ENCODE peak calls at places on chromosomes 7 and 10, in nine cellular contexts. B is dorsolateral prefrontal cortex; P is activated T-cell treated with anti-CD3 and anti-CD28 coated beads, Interleukin-2, amount 50 U/mL, for 72 hours; D is brain microvascular endothelial cell; X is activated T-helper 1 cell treated with anti-CD3 and anti-CD28 coated beads, Interleukin-2, amount 50 U/mL, for 16 hours; N is nucleus accumbens; O is stimulated activated CD8-positive, alpha-beta memory T cell treated with anti-CD3 and anti-CD28 coated beads, Interleukin-2, amount 100 ng/mL, for 1 hour; E is NCI-H345; W is ELR. I is an unnamed sample.

GRCh38 chr7:84091318-84091717 is 103.3 kb downstream of the SEMA3A start:
- DNase-seq in O (no peak), N (no peak), B (no peak), X (no peak), D (no peak), P (no peak), E (no peak), W (no peak), I (no peak)

GRCh38 chr7:106050002-106050742 is 61.9 kb downstream of the SYPL1 start:
- DNase-seq in N (no peak), B (no peak), P (no peak), W (peak; percentile 51), X (no peak), D (peak; percentile 6), E (no peak), O (no peak), I (no peak)

GRCh38 chr10:101895781-101896180 is 52.2 kb upstream of the KCNIP2 start:
- DNase-seq in X (no peak), B (no peak), D (no peak), W (no peak), E (no peak), O (no peak), P (no peak), N (no peak), I (no peak)

GRCh38 chr10:12613144-12613543 is 263.8 kb downstream of the CAMK1D start:
- DNase-seq in X (no peak), W (no peak), B (no peak), O (no peak), D (no peak), E (no peak), N (no peak), P (no peak), I (no peak)

GRCh38 chr7:31517513-31517912 is 3.6 kb downstream of the ITPRID1 start:
- DNase-seq in D (no peak), X (no peak), B (no peak), P (no peak), E (no peak), N (no peak), W (no peak), O (no peak), I (no peak)

GRCh38 chr10:18312385-18313145 is 172.3 kb downstream of the CACNB2 start:
- DNase-seq in N (no peak), X (no peak), B (no peak), W (peak; percentile 54), P (no peak), O (no peak), D (peak; percentile 6), E (no peak), I (peak; percentile 26)

GRCh38 chr7:727806-728460 is 852 bp upstream of the PRKAR1B start:
- DNase-seq in B (no peak), P (no peak), D (no peak), W (peak; percentile 51), N (no peak), X (no peak), O (no peak), E (no peak), I (no peak)

GRCh38 chr7:19378340-19378704 is 233.1 kb upstream of the FERD3L start:
- DNase-seq in W (no peak), E (no peak), N (no peak), P (no peak), O (no peak), D (no peak), X (no peak), B (no peak), I (no peak)

GRCh38 chr7:82542665-82543064 is 99.1 kb upstream of the CACNA2D1 start:
- DNase-seq in B (no peak), E (no peak), P (no peak), O (no peak), D (peak; percentile 92), W (peak; percentile 58), N (no peak), X (no peak), I (no peak)

GRCh38 chr7:601573-602340 is 82.1 kb upstream of the PDGFA start:
- DNase-seq in B (no peak), X (peak; percentile 80), W (no peak), N (no peak), P (peak; percentile 95), E (no peak), O (peak; percentile 69), D (no peak), I (no peak)

GRCh38 chr7:16881809-16882208 is at the start of gene AGR3:
- DNase-seq in X (no peak), B (no peak), E (no peak), W (no peak), P (no peak), D (no peak), O (no peak), N (no peak), I (no peak)

GRCh38 chr10:25778646-25779045 is 155.4 kb upstream of the MYO3A start:
- DNase-seq in D (no peak), O (no peak), P (no peak), W (no peak), N (no peak), E (no peak), B (no peak), X (no peak), I (no peak)

GRCh38 chr10:34290412-34291082 is 524.5 kb downstream of the PARD3 start:
- DNase-seq in B (no peak), P (no peak), O (no peak), E (no peak), D (peak; percentile 91), N (no peak), W (peak; percentile 58), X (no peak), I (no peak)

GRCh38 chr10:125002044-125002422 is 60.1 kb downstream of the ZRANB1 start:
- DNase-seq in E (no peak), W (no peak), D (no peak), O (no peak), P (no peak), X (no peak), N (no peak), B (no peak), I (no peak)

GRCh38 chr10:103969436-103969835 is 2.5 kb downstream of the SLK start:
- DNase-seq in W (peak; percentile 13), P (no peak), D (no peak), O (no peak), X (no peak), N (no peak), B (no peak), E (no peak), I (no peak)

GRCh38 chr7:33243319-33243881 is 114.0 kb downstream of the BBS9 start:
- DNase-seq in B (no peak), E (peak; percentile 43), X (no peak), P (no peak), O (no peak), D (peak; percentile 26), N (no peak), W (peak; percentile 73), I (peak; percentile 74)

GRCh38 chr10:48943096-48943495 is 3.5 kb upstream of the LRRC18 start:
- DNase-seq in P (no peak), O (no peak), X (no peak), B (no peak), E (no peak), W (no peak), N (no peak), D (no peak), I (no peak)

GRCh38 chr10:34804306-34804705 is 10.8 kb downstream of the PARD3 start:
- DNase-seq in X (no peak), B (no peak), D (no peak), P (no peak), N (no peak), W (peak; percentile 29), E (no peak), O (no peak), I (no peak)

GRCh38 chr7:80725181-80725611 is 86.8 kb downstream of the CD36 start:
- DNase-seq in B (no peak), E (no peak), D (no peak), P (no peak), N (no peak), W (no peak), O (no peak), X (no peak), I (no peak)

GRCh38 chr7:135508853-135509588 is 881 bp downstream of the CNOT4 start:
- DNase-seq in P (peak; percentile 34), D (peak; percentile 7), W (peak; percentile 52), X (no peak), O (no peak), B (no peak), N (no peak), E (peak; percentile 17), I (peak; percentile 29)